ENCODE peak calls at places on chromosome 15, in four cellular contexts. One of them, this sample, is unnamed.
A peak's percentile ranks its signal among the peaks of the same experiment; 100 is the strongest.

GRCh38 chr15:52567886-52568568 is 803 bp downstream of the ARPP19 start:
- DNase-seq in T-helper 17 cell: no peak
- DNase-seq in activated CD4-positive, alpha-beta T cell treated with anti-CD3 and anti-CD28 coated beads, Interleukin-2, amount 10 ng/mL, durations not matched to agents 7 days and 5 days: peak; percentile 31
- DNase-seq in fibroblast of the conjunctiva: no peak
- DNase-seq in this sample: no peak

GRCh38 chr15:66092053-66092976 is 161.2 kb downstream of the MEGF11 start:
- DNase-seq in T-helper 17 cell: no peak
- DNase-seq in activated CD4-positive, alpha-beta T cell treated with anti-CD3 and anti-CD28 coated beads, Interleukin-2, amount 10 ng/mL, durations not matched to agents 7 days and 5 days: no peak
- DNase-seq in fibroblast of the conjunctiva: no peak
- DNase-seq in this sample: no peak

GRCh38 chr15:68272797-68273271 is 4.7 kb upstream of the FEM1B start:
- DNase-seq in T-helper 17 cell: no peak
- DNase-seq in activated CD4-positive, alpha-beta T cell treated with anti-CD3 and anti-CD28 coated beads, Interleukin-2, amount 10 ng/mL, durations not matched to agents 7 days and 5 days: no peak
- DNase-seq in fibroblast of the conjunctiva: no peak
- DNase-seq in this sample: peak; percentile 66

GRCh38 chr15:78050851-78051250 is 26.7 kb downstream of the TBC1D2B start:
- DNase-seq in T-helper 17 cell: no peak
- DNase-seq in activated CD4-positive, alpha-beta T cell treated with anti-CD3 and anti-CD28 coated beads, Interleukin-2, amount 10 ng/mL, durations not matched to agents 7 days and 5 days: no peak
- DNase-seq in fibroblast of the conjunctiva: no peak
- DNase-seq in this sample: no peak

GRCh38 chr15:100355342-100355741 is 13.6 kb upstream of the ADAMTS17 start:
- DNase-seq in T-helper 17 cell: no peak
- DNase-seq in activated CD4-positive, alpha-beta T cell treated with anti-CD3 and anti-CD28 coated beads, Interleukin-2, amount 10 ng/mL, durations not matched to agents 7 days and 5 days: no peak
- DNase-seq in fibroblast of the conjunctiva: no peak
- DNase-seq in this sample: no peak

GRCh38 chr15:65626856-65627255 is 5.1 kb downstream of the SLC24A1 start:
- DNase-seq in T-helper 17 cell: no peak
- DNase-seq in activated CD4-positive, alpha-beta T cell treated with anti-CD3 and anti-CD28 coated beads, Interleukin-2, amount 10 ng/mL, durations not matched to agents 7 days and 5 days: no peak
- DNase-seq in fibroblast of the conjunctiva: no peak
- DNase-seq in this sample: no peak

GRCh38 chr15:56929933-56930332 is 11.5 kb downstream of the TCF12 start:
- DNase-seq in T-helper 17 cell: no peak
- DNase-seq in activated CD4-positive, alpha-beta T cell treated with anti-CD3 and anti-CD28 coated beads, Interleukin-2, amount 10 ng/mL, durations not matched to agents 7 days and 5 days: no peak
- DNase-seq in fibroblast of the conjunctiva: no peak
- DNase-seq in this sample: peak; percentile 43

GRCh38 chr15:24848050-24848449 is 106.7 kb upstream of the SNRPN start:
- DNase-seq in T-helper 17 cell: no peak
- DNase-seq in activated CD4-positive, alpha-beta T cell treated with anti-CD3 and anti-CD28 coated beads, Interleukin-2, amount 10 ng/mL, durations not matched to agents 7 days and 5 days: no peak
- DNase-seq in fibroblast of the conjunctiva: peak; percentile 36
- DNase-seq in this sample: peak; percentile 37

GRCh38 chr15:77454265-77454664 is 33.6 kb downstream of the HMG20A start:
- DNase-seq in T-helper 17 cell: no peak
- DNase-seq in activated CD4-positive, alpha-beta T cell treated with anti-CD3 and anti-CD28 coated beads, Interleukin-2, amount 10 ng/mL, durations not matched to agents 7 days and 5 days: no peak
- DNase-seq in fibroblast of the conjunctiva: no peak
- DNase-seq in this sample: no peak

GRCh38 chr15:77034620-77035467 is 36.1 kb downstream of the TSPAN3 start:
- DNase-seq in T-helper 17 cell: no peak
- DNase-seq in activated CD4-positive, alpha-beta T cell treated with anti-CD3 and anti-CD28 coated beads, Interleukin-2, amount 10 ng/mL, durations not matched to agents 7 days and 5 days: no peak
- DNase-seq in fibroblast of the conjunctiva: no peak
- DNase-seq in this sample: no peak

GRCh38 chr15:63501256-63502089 is 2.9 kb upstream of the USP3 start:
- DNase-seq in T-helper 17 cell: peak; percentile 61
- DNase-seq in activated CD4-positive, alpha-beta T cell treated with anti-CD3 and anti-CD28 coated beads, Interleukin-2, amount 10 ng/mL, durations not matched to agents 7 days and 5 days: peak; percentile 40
- DNase-seq in fibroblast of the conjunctiva: peak; percentile 93
- DNase-seq in this sample: peak; percentile 72

GRCh38 chr15:42138411-42138810 is 18.0 kb downstream of the PLA2G4F start:
- DNase-seq in T-helper 17 cell: no peak
- DNase-seq in activated CD4-positive, alpha-beta T cell treated with anti-CD3 and anti-CD28 coated beads, Interleukin-2, amount 10 ng/mL, durations not matched to agents 7 days and 5 days: no peak
- DNase-seq in fibroblast of the conjunctiva: no peak
- DNase-seq in this sample: no peak

GRCh38 chr15:79897701-79898113 is 893 bp upstream of the MTHFS start:
- DNase-seq in T-helper 17 cell: no peak
- DNase-seq in activated CD4-positive, alpha-beta T cell treated with anti-CD3 and anti-CD28 coated beads, Interleukin-2, amount 10 ng/mL, durations not matched to agents 7 days and 5 days: peak; percentile 32
- DNase-seq in fibroblast of the conjunctiva: no peak
- DNase-seq in this sample: no peak

GRCh38 chr15:77797270-77797669 is 164.6 kb upstream of the LINGO1 start:
- DNase-seq in T-helper 17 cell: no peak
- DNase-seq in activated CD4-positive, alpha-beta T cell treated with anti-CD3 and anti-CD28 coated beads, Interleukin-2, amount 10 ng/mL, durations not matched to agents 7 days and 5 days: peak; percentile 17
- DNase-seq in fibroblast of the conjunctiva: no peak
- DNase-seq in this sample: no peak

GRCh38 chr15:57415559-57415958 is 39.3 kb downstream of the CGNL1 start:
- DNase-seq in T-helper 17 cell: no peak
- DNase-seq in activated CD4-positive, alpha-beta T cell treated with anti-CD3 and anti-CD28 coated beads, Interleukin-2, amount 10 ng/mL, durations not matched to agents 7 days and 5 days: no peak
- DNase-seq in fibroblast of the conjunctiva: no peak
- DNase-seq in this sample: no peak

GRCh38 chr15:90959894-90960293 is 5.2 kb downstream of the RCCD1 start:
- DNase-seq in T-helper 17 cell: no peak
- DNase-seq in activated CD4-positive, alpha-beta T cell treated with anti-CD3 and anti-CD28 coated beads, Interleukin-2, amount 10 ng/mL, durations not matched to agents 7 days and 5 days: no peak
- DNase-seq in fibroblast of the conjunctiva: peak; percentile 10
- DNase-seq in this sample: peak; percentile 30

GRCh38 chr15:29323557-29323956 is 53.9 kb upstream of the NSMCE3 start:
- DNase-seq in T-helper 17 cell: no peak
- DNase-seq in activated CD4-positive, alpha-beta T cell treated with anti-CD3 and anti-CD28 coated beads, Interleukin-2, amount 10 ng/mL, durations not matched to agents 7 days and 5 days: no peak
- DNase-seq in fibroblast of the conjunctiva: no peak
- DNase-seq in this sample: no peak